ENCODE peak calls at places on chromosomes 13 and 19, in ten cellular contexts. M is stomach, N is GM23338, P is SK-N-MC, T is K562, W is endothelial cell of umbilical vein, V is HCT116, F is transverse colon, E is esophagus muscularis mucosa, Y is H1. U is an unnamed sample.

GRCh38 chr13:43191561-43191960 is 168.2 kb downstream of the DNAJC15 start:
- DNase-seq in M (no peak), N (no peak), P (no peak), T (no peak), W (no peak), V (no peak), F (no peak), E (no peak), Y (no peak), U (no peak)

GRCh38 chr19:34067861-34068271 is 104.4 kb upstream of the LSM14A start:
- DNase-seq in M (no peak), N (no peak), P (no peak), T (no peak), W (no peak), V (peak; percentile 54), F (no peak), E (no peak), Y (no peak), U (no peak)

GRCh38 chr19:33954686-33955085 is 158.0 kb downstream of the KCTD15 start:
- DNase-seq in M (no peak), N (no peak), P (no peak), T (no peak), W (no peak), V (no peak), F (no peak), E (peak; percentile 72), Y (no peak), U (no peak)

GRCh38 chr13:44895584-44895983 is 93.7 kb downstream of the NUFIP1 start:
- DNase-seq in M (no peak), N (no peak), P (no peak), T (no peak), W (no peak), V (no peak), F (no peak), E (no peak), Y (no peak), U (no peak)

GRCh38 chr13:76969488-76970365 is 21.4 kb downstream of the ACOD1 start:
- DNase-seq in M (no peak), N (no peak), P (no peak), T (no peak), W (no peak), V (no peak), F (no peak), E (no peak), Y (no peak), U (no peak)

GRCh38 chr13:29522044-29522685 is 73.3 kb downstream of the SLC7A1 start:
- DNase-seq in M (no peak), N (no peak), P (no peak), T (no peak), W (no peak), V (no peak), F (no peak), E (no peak), Y (no peak), U (no peak)

GRCh38 chr13:85741017-85741416 is 58.2 kb downstream of the SLITRK6 start:
- DNase-seq in M (no peak), N (no peak), P (peak; percentile 26), T (no peak), W (no peak), V (no peak), F (no peak), E (no peak), Y (no peak), U (no peak)

GRCh38 chr13:102197193-102197592 is 204.7 kb downstream of the FGF14 start:
- DNase-seq in M (no peak), N (peak; percentile 72), P (no peak), T (no peak), W (no peak), V (no peak), F (no peak), E (no peak), Y (no peak), U (no peak)

GRCh38 chr13:61045197-61045596 is 370.5 kb downstream of the PCDH20 start:
- DNase-seq in M (no peak), N (no peak), P (no peak), T (no peak), W (no peak), V (no peak), F (no peak), E (no peak), Y (no peak), U (no peak)

GRCh38 chr13:49370390-49370789 is 73.5 kb downstream of the CAB39L start:
- DNase-seq in M (no peak), N (no peak), P (no peak), T (no peak), W (no peak), V (no peak), F (no peak), E (no peak), Y (no peak), U (no peak)

GRCh38 chr19:38290631-38291147 is 13.4 kb upstream of the C19orf33 start:
- DNase-seq in M (peak; percentile 95), N (no peak), P (no peak), T (no peak), W (no peak), V (no peak), F (no peak), E (no peak), Y (no peak), U (peak; percentile 93)

GRCh38 chr19:53977991-53978731 is 13.3 kb upstream of the CACNG6 start:
- DNase-seq in M (no peak), N (peak; percentile 100), P (no peak), T (peak; percentile 20), W (peak; percentile 94), V (peak; percentile 40), F (no peak), E (no peak), Y (peak; percentile 97), U (no peak)

GRCh38 chr13:36154567-36155231 is 23.5 kb upstream of the DCLK1 start:
- DNase-seq in M (no peak), N (peak; percentile 79), P (no peak), T (no peak), W (no peak), V (no peak), F (no peak), E (no peak), Y (peak; percentile 69), U (no peak)

GRCh38 chr13:23467048-23467931 is 33.8 kb upstream of the SACS start:
- DNase-seq in M (no peak), N (no peak), P (no peak), T (no peak), W (no peak), V (no peak), F (no peak), E (peak; percentile 74), Y (no peak), U (no peak)

GRCh38 chr19:57825501-57825900 is 4.6 kb upstream of the ZNF587B start:
- DNase-seq in M (no peak), N (no peak), P (no peak), T (no peak), W (no peak), V (no peak), F (no peak), E (no peak), Y (no peak), U (no peak)

GRCh38 chr19:57830071-57830602 is at the start of gene ZNF587B:
- DNase-seq in M (peak; percentile 51), N (peak; percentile 99), P (no peak), T (peak; percentile 61), W (peak; percentile 48), V (peak; percentile 36), F (peak; percentile 64), E (no peak), Y (peak; percentile 92), U (peak; percentile 64)

DNA sequence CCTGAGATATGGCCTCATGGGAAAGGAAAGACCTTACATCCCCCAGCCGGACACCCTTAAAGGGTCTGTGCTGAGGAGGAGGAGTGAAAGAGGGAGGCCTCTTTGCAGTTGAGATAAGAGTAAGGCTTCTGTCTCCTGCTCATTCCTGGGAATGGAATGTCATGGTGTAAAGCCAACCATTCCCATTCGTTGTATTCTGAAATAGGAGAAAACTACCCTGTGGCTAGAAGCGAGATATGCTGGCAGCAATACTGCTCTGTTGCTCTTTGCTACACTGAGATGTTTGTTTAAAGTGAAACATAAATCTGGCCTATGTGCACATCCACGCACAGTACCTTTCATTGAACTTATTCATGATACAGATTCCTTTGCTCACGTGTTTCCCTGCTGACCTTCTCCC is 783 bp upstream of the ZNF587B start:
- DNase-seq in M (no peak), N (no peak), P (no peak), T (no peak), W (no peak), V (no peak), F (no peak), E (no peak), Y (no peak), U (no peak)
- TF ChIP-seq POLR2AphosphoS5 in M (no peak), N (no peak), P (no peak), T (no peak), W (no peak), V (no peak), F (no peak), E (no peak), Y (no peak), U (no peak)

GRCh38 chr19:3157096-3157845 is 21.3 kb upstream of the S1PR4 start:
- DNase-seq in M (no peak), N (no peak), P (no peak), T (no peak), W (no peak), V (no peak), F (no peak), E (no peak), Y (no peak), U (no peak)
- H3K36me3 ChIP-seq in M (no peaks in the 10 kb centered on the region), N (no peaks in the 10 kb centered on the region), P (no peaks in the 10 kb centered on the region), T (no peaks in the 10 kb centered on the region), W (no peaks in the 10 kb centered on the region), V (no peaks in the 10 kb centered on the region), F (no peaks in the 10 kb centered on the region), E (no peaks in the 10 kb centered on the region), Y (no peaks in the 10 kb centered on the region), U (no peaks in the 10 kb centered on the region)

GRCh38 chr13:38686635-38687245 is at the start of gene FREM2:
- DNase-seq in M (peak; percentile 57), N (peak; percentile 98), P (no peak), T (no peak), W (no peak), V (no peak), F (peak; percentile 33), E (no peak), Y (peak; percentile 89), U (peak; percentile 31)
- H3K4me3 ChIP-seq in M (peak within 1 kb of the TSS; percentile 76), N (peak within 1 kb of the TSS; percentile 57), P (peak within 1 kb of the TSS; percentile 77), T (no peak within 1 kb of the TSS), W (no peak within 1 kb of the TSS), V (no peak within 1 kb of the TSS), F (peak within 1 kb of the TSS; percentile 13), E (peak within 1 kb of the TSS; percentile 47), Y (peak within 1 kb of the TSS; percentile 82), U (peak within 1 kb of the TSS; percentile 7)

DNA sequence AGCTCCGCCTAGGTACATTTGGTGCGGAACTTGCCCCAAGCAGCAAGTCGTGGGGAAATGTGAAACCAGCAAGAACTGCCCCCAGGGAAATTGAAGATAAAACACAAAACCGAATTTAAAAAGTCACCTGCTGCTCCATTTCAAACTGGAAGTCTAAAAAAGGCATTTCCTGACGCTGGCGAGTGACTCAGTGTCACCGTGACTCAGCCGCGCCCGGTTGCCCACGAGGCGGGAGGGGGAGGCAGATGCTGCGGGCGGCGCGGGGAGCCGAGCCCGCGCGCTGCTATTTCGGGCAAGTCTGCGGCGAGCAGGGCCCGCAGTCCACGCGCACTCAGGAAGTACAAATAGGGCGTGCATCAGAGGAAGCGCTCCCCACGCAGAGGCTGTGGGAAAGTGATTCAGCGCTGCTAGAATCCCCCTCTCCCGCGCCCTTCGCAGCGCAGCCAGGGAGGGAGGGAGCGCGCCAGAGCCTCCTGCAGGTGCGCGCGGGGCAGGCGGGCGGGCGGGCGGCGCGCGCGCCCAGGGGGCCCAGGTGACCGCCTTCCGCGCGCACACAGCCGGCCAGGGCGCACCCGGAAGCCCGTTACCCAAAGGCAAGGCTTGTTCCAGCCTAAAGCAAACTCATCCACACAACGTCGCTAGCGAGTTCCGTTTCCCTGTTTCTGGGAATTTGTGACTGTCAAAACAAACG is 168.8 kb downstream of the COL4A1 start:
- DNase-seq in M (peak; percentile 55), N (peak; percentile 80), P (no peak), T (peak; percentile 52), W (peak; percentile 74), V (peak; percentile 36), F (peak; percentile 49), E (peak; percentile 92), Y (no peak), U (peak; percentile 40)
- TF ChIP-seq POLR2AphosphoS5 in M (peak; percentile 55), N (peak; percentile 62), P (no peak), T (no peak), W (peak; percentile 80), V (no peak), F (peak; percentile 69), E (peak; percentile 88), Y (no peak), U (peak; percentile 22)